ENCODE peak calls at places on chromosomes 6 and 20, in six cellular contexts. E, T, A, U, O and K are unnamed samples.

GRCh38 chr20:33092361-33092760 is 12.9 kb downstream of the BPIFB4 start:
- DNase-seq in E (no peak), T (no peak), A (no peak), U (no peak), O (no peak), K (no peak)

GRCh38 chr6:46513533-46513932 is 22.3 kb upstream of the RCAN2 start:
- DNase-seq in E (no peak), T (no peak), A (no peak), U (no peak), O (no peak), K (no peak)

GRCh38 chr6:159759645-159760044 is 2.2 kb upstream of the ACAT2 start:
- DNase-seq in E (no peak), T (no peak), A (no peak), U (no peak), O (no peak), K (no peak)

GRCh38 chr20:50517817-50518154 is 7.6 kb downstream of the PTPN1 start:
- DNase-seq in E (no peak), T (no peak), A (no peak), U (no peak), O (no peak), K (no peak)

GRCh38 chr6:3324262-3324942 is 65.7 kb downstream of the PSMG4 start:
- DNase-seq in E (peak), T (no peak), A (peak), U (no peak), O (no peak), K (no peak)

GRCh38 chr6:98828991-98829411 is 5.4 kb upstream of the POU3F2 start:
- DNase-seq in E (no peak), T (peak), A (no peak), U (peak), O (no peak), K (no peak)

GRCh38 chr20:33733654-33734576 is 2.1 kb downstream of the ZNF341 start:
- DNase-seq in E (peak), T (no peak), A (peak), U (peak), O (no peak), K (peak)

GRCh38 chr20:40414843-40415615 is 274.0 kb downstream of the MAFB start:
- DNase-seq in E (no peak), T (no peak), A (no peak), U (no peak), O (peak), K (no peak)

GRCh38 chr20:45971675-45972499 is at the start of gene ZNF335:
- DNase-seq in E (peak), T (peak), A (peak), U (peak), O (peak), K (peak)

GRCh38 chr20:14996883-14997672 is 659.7 kb upstream of the FLRT3 start:
- DNase-seq in E (no peak), T (no peak), A (no peak), U (no peak), O (no peak), K (no peak)

GRCh38 chr6:143678980-143679379 is 1.2 kb downstream of the PHACTR2 start:
- DNase-seq in E (no peak), T (peak), A (no peak), U (no peak), O (no peak), K (no peak)

GRCh38 chr6:160393966-160394653 is 45.9 kb downstream of the SLC22A3 start:
- DNase-seq in E (no peak), T (peak), A (peak), U (peak), O (no peak), K (peak)

GRCh38 chr6:1404713-1405098 is 15.3 kb downstream of the FOXF2 start:
- DNase-seq in E (no peak), T (no peak), A (no peak), U (no peak), O (no peak), K (no peak)

GRCh38 chr6:138035070-138035469 is 72.1 kb downstream of the PERP start:
- DNase-seq in E (no peak), T (no peak), A (no peak), U (no peak), O (no peak), K (no peak)

GRCh38 chr6:157558049-157558448 is 177.1 kb downstream of the ZDHHC14 start:
- DNase-seq in E (no peak), T (no peak), A (no peak), U (no peak), O (no peak), K (no peak)

GRCh38 chr6:144644776-144645175 is 359.6 kb downstream of the UTRN start:
- DNase-seq in E (peak), T (peak), A (no peak), U (no peak), O (no peak), K (no peak)

GRCh38 chr20:8209061-8209460 is 77.0 kb downstream of the PLCB1 start:
- DNase-seq in E (peak), T (peak), A (no peak), U (no peak), O (no peak), K (no peak)